ENCODE peak calls at places on chromosomes 5 and 9, in four cellular contexts. J, F, W and G are unnamed samples.
A peak's percentile ranks its signal among the peaks of the same experiment; 100 is the strongest.

GRCh38 chr5:107469485-107469884 is 201.3 kb downstream of the EFNA5 start:
- DNase-seq in J (no peak), F (no peak), W (no peak), G (no peak)

GRCh38 chr9:94719878-94720277 is 6.6 kb upstream of the AOPEP start:
- DNase-seq in J (no peak), F (no peak), W (no peak), G (no peak)

GRCh38 chr5:176412517-176413254 is 3.7 kb downstream of the CLTB start:
- DNase-seq in J (peak; percentile 5), F (no peak), W (no peak), G (no peak)

GRCh38 chr9:115191667-115192066 is 73.7 kb upstream of the TNC start:
- DNase-seq in J (no peak), F (no peak), W (no peak), G (no peak)

GRCh38 chr9:96818535-96818934 is 35.8 kb downstream of the ZNF782 start:
- DNase-seq in J (no peak), F (no peak), W (no peak), G (no peak)

GRCh38 chr5:143673676-143674468 is 138.1 kb upstream of the HMHB1 start:
- DNase-seq in J (no peak), F (no peak), W (no peak), G (peak; percentile 81)

GRCh38 chr5:174317261-174317894 is 271.9 kb downstream of the NSG2 start:
- DNase-seq in J (peak; percentile 84), F (peak; percentile 49), W (no peak), G (peak; percentile 23)

GRCh38 chr5:111069839-111070238 is 1.7 kb upstream of the TSLP start:
- DNase-seq in J (no peak), F (no peak), W (no peak), G (no peak)

GRCh38 chr9:134624827-134625181 is 16.8 kb upstream of the COL5A1 start:
- DNase-seq in J (no peak), F (no peak), W (no peak), G (no peak)

GRCh38 chr9:121322737-121323448 is 47.2 kb downstream of the STOM start:
- DNase-seq in J (no peak), F (no peak), W (no peak), G (no peak)

GRCh38 chr5:128596071-128596470 is 58.0 kb upstream of the FBN2 start:
- DNase-seq in J (no peak), F (no peak), W (no peak), G (no peak)

GRCh38 chr9:4382722-4383317 is 83.0 kb upstream of the GLIS3 start:
- DNase-seq in J (peak; percentile 38), F (peak; percentile 10), W (peak; percentile 40), G (no peak)

GRCh38 chr5:154179846-154180710 is 10.5 kb upstream of the GALNT10 start:
- DNase-seq in J (peak; percentile 64), F (peak; percentile 67), W (no peak), G (peak; percentile 60)

GRCh38 chr5:111859533-111860270 is 102.7 kb upstream of the NREP start:
- DNase-seq in J (no peak), F (no peak), W (no peak), G (no peak)

GRCh38 chr9:115262477-115262876 is 144.5 kb upstream of the TNC start:
- DNase-seq in J (peak; percentile 73), F (no peak), W (no peak), G (peak; percentile 3)

GRCh38 chr9:22208846-22209585 is 199.9 kb upstream of the CDKN2B start:
- DNase-seq in J (no peak), F (no peak), W (no peak), G (no peak)

GRCh38 chr5:141604318-141604717 is 14.5 kb downstream of the DIAPH1 start:
- DNase-seq in J (no peak), F (peak; percentile 86), W (no peak), G (peak; percentile 68)

GRCh38 chr9:128526729-128527128 is 22.2 kb downstream of the GLE1 start:
- DNase-seq in J (no peak), F (no peak), W (no peak), G (no peak)

GRCh38 chr9:95373069-95373681 is 55.7 kb upstream of the FANCC start:
- DNase-seq in J (peak; percentile 75), F (no peak), W (no peak), G (no peak)

GRCh38 chr9:16401720-16402119 is 468.8 kb downstream of the BNC2 start:
- DNase-seq in J (no peak), F (no peak), W (no peak), G (no peak)

GRCh38 chr5:111968459-111968858 is 211.5 kb upstream of the NREP start:
- DNase-seq in J (no peak), F (no peak), W (no peak), G (no peak)

GRCh38 chr5:178291161-178291561 is 58.6 kb upstream of the PHYKPL start:
- DNase-seq in J (no peak), F (no peak), W (no peak), G (no peak)

GRCh38 chr9:127360205-127360604 is 36.8 kb upstream of the SLC2A8 start:
- DNase-seq in J (no peak), F (peak; percentile 14), W (no peak), G (no peak)

GRCh38 chr9:12065050-12065449 is 628.1 kb upstream of the TYRP1 start:
- DNase-seq in J (no peak), F (no peak), W (no peak), G (no peak)

GRCh38 chr5:159174511-159175168 is 34.7 kb downstream of the RNF145 start:
- DNase-seq in J (no peak), F (no peak), W (no peak), G (no peak)

GRCh38 chr5:150167908-150168307 is 1.3 kb downstream of the CDX1 start:
- DNase-seq in J (no peak), F (no peak), W (no peak), G (no peak)

GRCh38 chr9:36136894-36137391 is 410 bp downstream of the GLIPR2 start:
- DNase-seq in J (peak; percentile 58), F (no peak), W (no peak), G (no peak)
- TF ChIP-seq NFIC in J (no peak), F (no peak), W (no peak), G (no peak)

GRCh38 chr5:91851670-91852069 is 468.6 kb upstream of the ARRDC3 start:
- DNase-seq in J (peak; percentile 15), F (no peak), W (no peak), G (no peak)

GRCh38 chr5:91850031-91850430 is 466.9 kb upstream of the ARRDC3 start:
- DNase-seq in J (no peak), F (no peak), W (no peak), G (no peak)

GRCh38 chr5:91849069-91849468 is 466.0 kb upstream of the ARRDC3 start:
- DNase-seq in J (no peak), F (no peak), W (no peak), G (no peak)

GRCh38 chr5:91848453-91848852 is 465.3 kb upstream of the ARRDC3 start:
- DNase-seq in J (no peak), F (no peak), W (no peak), G (peak; percentile 2)
- TF ChIP-seq NFIC in J (peak; percentile 66), F (no peak), W (no peak), G (no peak)

DNA sequence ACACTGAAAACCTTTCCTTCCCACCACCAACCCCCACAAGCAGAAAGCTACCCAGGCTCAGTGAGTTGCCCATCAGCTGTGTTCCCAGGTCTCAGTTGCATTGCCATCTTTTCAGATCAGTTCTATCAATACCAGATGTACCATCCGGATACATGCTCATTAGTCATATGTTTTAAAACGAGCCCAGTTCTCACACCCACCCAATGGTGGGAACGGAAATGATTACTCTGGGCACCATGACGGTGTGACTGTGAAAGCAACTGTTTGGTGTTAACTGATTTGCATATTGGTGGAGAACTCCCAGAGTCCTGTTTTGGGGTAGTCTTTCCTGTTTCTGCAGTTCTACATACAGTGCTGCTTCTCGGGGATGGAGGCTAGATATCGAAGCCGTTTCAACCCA is 212.3 kb downstream of the TRIM36 start:
- DNase-seq in J (no peak), F (no peak), W (peak; percentile 48), G (no peak)
- TF ChIP-seq NFIC in J (no peak), F (no peak), W (peak; percentile 36), G (no peak)

GRCh38 chr9:89497978-89498844 is at the start of gene SEMA4D:
- DNase-seq in J (peak; percentile 95), F (peak; percentile 54), W (no peak), G (no peak)
- TF ChIP-seq NFIC in J (no peak), F (no peak), W (no peak), G (no peak)

DNA sequence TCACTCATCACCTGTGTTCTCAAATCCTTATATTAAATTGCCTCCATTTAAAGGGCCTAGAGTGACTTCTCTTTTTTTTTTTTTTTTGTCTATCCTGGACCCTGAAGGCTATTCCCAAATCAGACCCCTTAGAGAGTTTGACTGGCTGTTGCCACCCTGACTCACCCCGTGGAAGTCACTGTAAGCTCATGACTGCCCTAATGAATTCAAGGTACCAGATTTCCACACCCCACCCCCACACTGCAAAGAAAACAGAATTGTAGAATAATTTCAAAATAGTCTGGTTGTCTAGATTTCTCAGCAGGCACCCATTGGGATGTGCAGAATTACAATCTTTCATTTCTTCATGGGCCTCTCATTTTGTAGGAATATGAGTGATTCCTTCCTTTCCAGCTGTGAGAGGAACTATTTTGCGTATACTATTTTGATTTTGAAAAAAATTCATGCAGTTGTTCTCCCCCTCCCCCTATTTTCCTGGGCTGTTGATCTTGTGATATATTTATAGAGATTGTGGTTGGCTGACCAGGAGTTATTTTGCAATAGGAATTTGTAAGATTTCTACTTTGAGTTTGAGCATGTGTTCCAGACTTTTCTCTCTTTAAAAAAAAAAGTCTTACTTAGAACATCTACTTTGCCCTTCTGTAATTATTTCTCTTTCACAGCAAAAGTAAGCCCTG is 79.1 kb downstream of the ZNF618 start:
- DNase-seq in J (no peak), F (no peak), W (no peak), G (no peak)
- TF ChIP-seq NFIC in J (no peak), F (no peak), W (no peak), G (no peak)

DNA sequence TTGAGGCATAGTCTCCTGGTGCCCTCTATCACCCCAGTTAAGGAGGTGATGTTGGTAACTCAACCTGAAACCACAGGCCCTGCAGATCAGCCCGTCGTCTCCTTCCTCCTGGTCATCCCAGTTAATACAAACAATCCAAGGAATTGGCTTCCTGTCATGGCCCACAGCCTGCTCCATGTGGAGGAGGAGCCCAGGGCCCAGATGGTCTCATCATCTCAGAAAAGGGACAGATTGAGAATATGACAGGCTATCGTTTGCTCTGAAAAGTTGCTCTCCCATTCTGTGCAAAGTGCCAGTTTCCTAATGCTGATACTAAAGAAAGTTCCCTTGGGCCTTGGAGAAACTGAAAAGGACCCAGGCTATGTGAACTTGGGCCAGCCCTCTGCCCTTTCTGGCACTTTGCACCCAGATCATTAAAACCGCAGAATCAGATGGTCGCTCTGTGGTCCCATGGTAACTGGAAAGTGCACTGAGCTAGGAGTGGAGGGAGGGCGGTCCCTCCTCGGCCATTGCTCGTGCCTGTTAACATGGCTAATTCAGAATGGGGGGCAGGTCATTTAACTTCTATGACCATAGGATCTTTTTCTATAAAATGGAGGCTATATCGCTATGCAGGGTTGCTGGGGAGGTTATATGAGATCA is 685 bp upstream of the SPAAR start:
- DNase-seq in J (no peak), F (no peak), W (no peak), G (no peak)
- TF ChIP-seq NFIC in J (no peak), F (no peak), W (no peak), G (no peak)